ENCODE peak calls at places on chromosomes 3 and 15, in nine cellular contexts. L is psoas muscle, U is brain microvascular endothelial cell, V is epithelial cell of esophagus, I is AG10803, P is heart left ventricle, N is choroid plexus epithelial cell, C is cardiac muscle cell, Q is tibial artery. J is an unnamed sample.

GRCh38 chr15:72420580-72420979 is 22.5 kb downstream of the TMEM202 start:
- DNase-seq in Q (no peak), L (no peak), U (no peak), I (no peak), C (no peak), P (no peak), V (no peak), N (no peak), J (no peak)

GRCh38 chr15:98713585-98714001 is 65.3 kb downstream of the IGF1R start:
- DNase-seq in V (peak; percentile 46), Q (no peak), I (peak; percentile 72), C (no peak), N (no peak), P (no peak), L (no peak), U (no peak), J (peak; percentile 18)

GRCh38 chr15:46450112-46450809 is 815.4 kb downstream of the SQOR start:
- DNase-seq in C (no peak), L (no peak), P (no peak), U (no peak), N (no peak), I (no peak), V (no peak), Q (no peak), J (no peak)

GRCh38 chr15:73881539-73882320 is 8.4 kb downstream of the TBC1D21 start:
- DNase-seq in C (no peak), N (no peak), P (no peak), Q (peak; percentile 44), V (no peak), U (no peak), L (no peak), I (no peak), J (no peak)

GRCh38 chr3:69385723-69386483 is at the start of gene FRMD4B:
- DNase-seq in V (peak; percentile 51), L (peak; percentile 73), P (peak; percentile 91), I (peak; percentile 13), Q (peak; percentile 87), C (peak; percentile 68), U (no peak), N (peak; percentile 9), J (no peak)

GRCh38 chr3:78785004-78785403 is 982.8 kb downstream of the ROBO1 start:
- DNase-seq in P (no peak), N (no peak), U (no peak), C (no peak), I (no peak), V (no peak), Q (no peak), L (no peak), J (no peak)

GRCh38 chr3:135896613-135897012 is 68.9 kb upstream of the PPP2R3A start:
- DNase-seq in I (peak; percentile 80), L (no peak), V (no peak), P (no peak), C (no peak), N (no peak), Q (no peak), U (no peak), J (no peak)

GRCh38 chr3:197518794-197519451 is 36.8 kb downstream of the BDH1 start:
- DNase-seq in U (no peak), L (no peak), Q (no peak), P (no peak), C (no peak), I (no peak), N (no peak), V (no peak), J (no peak)

GRCh38 chr15:80626643-80627120 is 68.4 kb upstream of the ABHD17C start:
- DNase-seq in C (no peak), I (no peak), P (no peak), L (no peak), U (no peak), Q (no peak), V (no peak), N (no peak), J (no peak)

GRCh38 chr15:96064351-96064756 is 266.1 kb upstream of the NR2F2 start:
- DNase-seq in U (no peak), C (no peak), N (peak; percentile 76), L (no peak), P (no peak), Q (no peak), V (no peak), I (peak; percentile 24), J (no peak)

GRCh38 chr15:34514251-34514760 is 69.1 kb downstream of the GOLGA8B start:
- DNase-seq in N (no peak), P (peak; percentile 80), U (no peak), V (no peak), C (peak; percentile 56), I (peak; percentile 15), L (peak; percentile 25), Q (no peak), J (no peak)

GRCh38 chr3:143339451-143339850 is 219.9 kb downstream of the CHST2 start:
- DNase-seq in L (no peak), U (no peak), V (no peak), I (no peak), Q (no peak), C (no peak), P (no peak), N (no peak), J (no peak)

GRCh38 chr3:178140491-178140890 is 395.7 kb upstream of the KCNMB2 start:
- DNase-seq in V (no peak), I (peak; percentile 55), L (no peak), C (no peak), P (no peak), U (no peak), N (peak; percentile 53), Q (no peak), J (no peak)

GRCh38 chr3:69180869-69181591 is 58.6 kb upstream of the LMOD3 start:
- DNase-seq in C (no peak), V (no peak), I (no peak), P (no peak), Q (no peak), L (no peak), U (no peak), N (no peak), J (no peak)

GRCh38 chr3:197514786-197515090 is 41.0 kb downstream of the BDH1 start:
- DNase-seq in V (no peak), L (no peak), N (no peak), C (no peak), U (no peak), I (no peak), P (no peak), Q (no peak), J (no peak)

GRCh38 chr15:100740105-100740504 is 137.7 kb downstream of the ASB7 start:
- DNase-seq in I (peak; percentile 50), N (no peak), Q (no peak), U (no peak), C (no peak), P (no peak), V (no peak), L (no peak), J (no peak)

GRCh38 chr3:122021811-122022401 is at the start of gene ILDR1:
- DNase-seq in C (peak; percentile 19), I (no peak), V (peak; percentile 37), U (no peak), L (no peak), Q (no peak), N (no peak), P (no peak), J (no peak)

GRCh38 chr15:39131605-39132004 is 449.3 kb upstream of the THBS1 start:
- DNase-seq in N (no peak), Q (no peak), L (no peak), P (no peak), U (no peak), C (no peak), V (peak; percentile 66), I (peak; percentile 67), J (no peak)

DNA sequence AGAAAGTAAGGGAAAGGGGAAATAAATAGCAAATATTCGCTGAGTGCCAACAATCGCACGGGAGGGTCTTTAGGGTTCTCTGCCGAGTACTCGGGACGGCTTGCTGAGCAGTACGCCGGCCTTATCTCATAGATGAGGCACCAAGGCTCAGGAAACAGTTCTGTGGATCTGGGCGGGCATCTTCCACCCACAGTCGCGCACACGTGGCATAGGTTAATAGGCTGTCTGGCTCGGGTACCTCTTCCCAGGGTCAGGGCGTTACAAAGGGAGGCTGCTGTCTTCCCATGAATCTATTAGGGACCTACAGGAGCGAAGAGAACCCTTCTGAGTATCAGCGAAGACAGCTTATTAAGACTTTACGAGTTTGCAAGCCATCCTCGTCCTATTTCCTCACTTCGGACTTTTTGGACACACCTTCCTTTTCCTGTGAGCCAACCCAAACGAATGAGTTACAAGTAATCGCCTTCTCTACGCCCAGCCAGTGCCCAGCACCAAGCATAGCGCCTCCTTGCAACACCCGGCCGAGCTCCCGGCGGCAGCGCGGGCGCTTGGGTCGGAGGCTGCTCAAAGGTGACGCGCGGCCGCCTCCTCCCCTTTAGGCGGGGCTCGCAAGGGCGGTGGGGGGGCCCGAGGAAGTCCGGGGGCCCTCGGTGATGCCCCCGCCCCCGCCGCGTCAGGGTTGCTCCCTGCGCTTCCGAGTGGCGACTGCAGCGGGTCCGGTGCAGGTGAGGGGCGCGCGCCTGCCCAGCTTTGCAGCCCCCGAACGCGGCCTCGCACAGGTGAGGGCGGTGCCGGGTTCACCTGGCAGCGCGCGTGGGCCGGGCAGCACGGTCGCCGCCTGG is at the start of gene MCTP2:
- DNase-seq in I (peak; percentile 66), Q (peak; percentile 73), V (peak; percentile 97), L (peak; percentile 70), C (peak; percentile 74), N (peak; percentile 54), P (peak; percentile 88), U (peak; percentile 52), J (no peak)
- TF ChIP-seq CTCF in I (peak; percentile 17), Q (no peak), V (no peak), L (no peak), C (peak; percentile 9), N (no peak), P (no peak), U (peak; percentile 25), J (no peak)

DNA sequence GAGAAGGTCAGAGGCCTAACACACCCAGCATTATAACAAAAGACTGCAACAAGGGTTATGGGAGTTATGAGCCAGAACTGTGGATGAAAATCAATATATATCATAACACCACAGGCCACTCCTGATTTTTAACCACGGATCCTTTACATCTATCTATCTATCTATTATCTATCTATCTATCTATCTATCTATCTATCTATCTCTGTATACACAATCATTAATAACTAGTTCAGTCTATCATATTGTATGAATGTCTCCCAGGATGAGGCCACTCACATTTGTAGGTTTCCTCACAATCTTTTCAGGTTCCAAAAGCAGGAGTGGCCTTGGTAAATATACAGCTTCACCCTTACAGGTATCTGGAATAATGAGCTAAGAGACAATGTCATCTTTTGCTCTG is 94.2 kb downstream of the PDCD6IP start:
- DNase-seq in Q (no peak), N (no peak), U (no peak), I (no peak), V (no peak), C (no peak), P (no peak), L (no peak), J (no peak)
- H3K4me3 ChIP-seq in Q (no peak overlapping the region), N (no peak overlapping the region), U (no peak overlapping the region), I (no peak overlapping the region), V (no peak overlapping the region), C (no peak overlapping the region), P (no peak overlapping the region), L (no peak overlapping the region), J (no peak overlapping the region)

GRCh38 chr3:154095832-154096421 is 25.3 kb upstream of the ARHGEF26 start:
- DNase-seq in N (peak; percentile 78), I (peak; percentile 38), P (no peak), U (peak; percentile 20), Q (no peak), C (no peak), L (no peak), V (peak; percentile 53), J (no peak)
- TF ChIP-seq CTCF in N (peak; percentile 65), I (peak; percentile 57), P (peak; percentile 54), U (peak; percentile 53), Q (peak; percentile 25), C (peak; percentile 56), L (peak; percentile 33), V (peak; percentile 56), J (peak; percentile 6)

GRCh38 chr15:37095197-37095992 is 5.0 kb downstream of the MEIS2 start:
- DNase-seq in C (no peak), U (no peak), L (no peak), I (no peak), P (no peak), V (no peak), Q (no peak), N (peak; percentile 39), J (no peak)
- H3K4me3 ChIP-seq in C (peak overlapping the region; percentile 98), U (peak overlapping the region; percentile 94), L (peak overlapping the region; percentile 26), I (peak overlapping the region; percentile 90), P (peak overlapping the region; percentile 78), V (no peak overlapping the region), Q (no peak overlapping the region), N (peak overlapping the region; percentile 93), J (peak overlapping the region; percentile 39)

J was measured in GM12864.